ENCODE peak calls at places on chromosomes 7 and 10, in ten cellular contexts. R is HepG2, D is heart left ventricle, Y is OCI-LY7, T is PC-9, A is endothelial cell of umbilical vein, F is RWPE1, E is body of pancreas, H is IMR-90, X is testis. Q is an unnamed sample.

GRCh38 chr7:133436014-133436428 is 183.1 kb downstream of the EXOC4 start:
- DNase-seq in E (no peak), X (peak; percentile 46), R (no peak), T (no peak), F (peak; percentile 40), H (peak; percentile 79), A (peak; percentile 83), Y (no peak), D (peak; percentile 45), Q (no peak)

GRCh38 chr10:119652361-119652760 is 1.2 kb downstream of the BAG3 start:
- DNase-seq in R (peak; percentile 35), D (no peak), Y (peak; percentile 46), F (peak; percentile 65), A (peak; percentile 77), X (peak; percentile 54), H (peak; percentile 82), E (no peak), T (no peak), Q (no peak)

GRCh38 chr10:132360766-132361447 is 28.9 kb downstream of the LRRC27 start:
- DNase-seq in E (no peak), F (peak; percentile 26), A (no peak), T (no peak), D (no peak), H (no peak), Y (peak; percentile 15), R (no peak), X (peak; percentile 37), Q (no peak)

GRCh38 chr10:125734823-125735222 is 15.3 kb downstream of the EDRF1 start:
- DNase-seq in F (no peak), D (no peak), A (no peak), R (no peak), E (no peak), Y (no peak), H (no peak), X (no peak), T (no peak), Q (no peak)

GRCh38 chr10:110076559-110077318 is 69.0 kb downstream of the ADD3 start:
- DNase-seq in D (peak; percentile 44), A (peak; percentile 91), F (peak; percentile 57), X (peak; percentile 58), Y (peak; percentile 69), E (peak; percentile 15), H (peak; percentile 68), R (peak; percentile 93), T (peak; percentile 33), Q (no peak)

GRCh38 chr10:116403740-116404250 is 23.9 kb upstream of the PNLIPRP3 start:
- DNase-seq in X (no peak), H (no peak), T (no peak), D (no peak), Y (no peak), E (no peak), F (no peak), R (no peak), A (no peak), Q (no peak)

GRCh38 chr7:20408467-20408826 is 77.7 kb downstream of the ITGB8 start:
- DNase-seq in A (no peak), D (peak; percentile 59), T (peak; percentile 16), Y (no peak), E (peak; percentile 27), H (peak; percentile 19), F (peak; percentile 20), X (no peak), R (no peak), Q (no peak)

GRCh38 chr7:79968249-79968648 is 166.4 kb upstream of the GNAI1 start:
- DNase-seq in A (no peak), H (no peak), E (no peak), R (no peak), D (no peak), X (no peak), T (no peak), Y (no peak), F (no peak), Q (no peak)

GRCh38 chr10:88080213-88080612 is 216.8 kb downstream of the PTEN start:
- DNase-seq in A (peak; percentile 28), F (no peak), D (no peak), T (no peak), R (peak; percentile 69), E (peak; percentile 56), X (no peak), H (peak; percentile 78), Y (peak; percentile 44), Q (no peak)

GRCh38 chr7:93307131-93307660 is 75.0 kb downstream of the VPS50 start:
- DNase-seq in Y (no peak), A (no peak), R (peak; percentile 16), T (no peak), F (no peak), E (no peak), H (peak; percentile 86), D (no peak), X (no peak), Q (no peak)

GRCh38 chr10:49534670-49535381 is 4.1 kb downstream of the ERCC6 start:
- DNase-seq in H (peak; percentile 78), T (no peak), D (no peak), F (no peak), A (peak; percentile 80), E (no peak), X (no peak), Y (peak; percentile 19), R (no peak), Q (no peak)

GRCh38 chr7:83058667-83059066 is 104.0 kb downstream of the PCLO start:
- DNase-seq in H (no peak), E (no peak), A (no peak), Y (no peak), R (no peak), X (no peak), T (no peak), F (no peak), D (no peak), Q (no peak)

GRCh38 chr10:132384618-132385510 is 12.1 kb upstream of the PWWP2B start:
- DNase-seq in E (no peak), A (no peak), X (no peak), H (no peak), F (no peak), Y (no peak), D (peak; percentile 8), T (no peak), R (no peak), Q (no peak)

GRCh38 chr10:102917314-102917961 is 656 bp upstream of the CNNM2 start:
- DNase-seq in A (peak; percentile 63), E (peak; percentile 83), Y (peak; percentile 86), F (peak; percentile 70), R (peak; percentile 46), H (peak; percentile 61), X (peak; percentile 89), D (peak; percentile 81), T (peak; percentile 74), Q (no peak)

GRCh38 chr10:42549851-42550250 is 88.5 kb downstream of the ZNF33B start:
- DNase-seq in X (no peak), Y (no peak), D (no peak), F (no peak), E (no peak), T (no peak), R (no peak), A (no peak), H (no peak), Q (no peak)

GRCh38 chr10:42553064-42553407 is 85.3 kb downstream of the ZNF33B start:
- DNase-seq in D (no peak), R (no peak), F (no peak), X (no peak), A (no peak), Y (no peak), T (no peak), H (no peak), E (peak; percentile 17), Q (no peak)

GRCh38 chr10:42548254-42548653 is 90.1 kb downstream of the ZNF33B start:
- DNase-seq in F (no peak), Y (no peak), E (no peak), H (no peak), R (no peak), T (no peak), D (no peak), A (no peak), X (no peak), Q (no peak)

GRCh38 chr10:42551582-42552187 is 86.7 kb downstream of the ZNF33B start:
- DNase-seq in Y (no peak), H (no peak), D (no peak), T (no peak), A (no peak), F (no peak), X (no peak), R (peak; percentile 9), E (no peak), Q (no peak)

GRCh38 chr10:42552188-42553063 is 85.9 kb downstream of the ZNF33B start:
- DNase-seq in D (peak; percentile 97), X (peak; percentile 99), E (peak; percentile 97), A (peak; percentile 98), Y (peak; percentile 97), T (peak; percentile 96), H (peak; percentile 97), F (peak; percentile 96), R (peak; percentile 96), Q (peak; percentile 95)
- TF ChIP-seq CTCF in D (no peak), X (peak; percentile 2), E (no peak), A (no peak), Y (no peak), T (no peak), H (no peak), F (no peak), R (no peak), Q (no peak)

DNA sequence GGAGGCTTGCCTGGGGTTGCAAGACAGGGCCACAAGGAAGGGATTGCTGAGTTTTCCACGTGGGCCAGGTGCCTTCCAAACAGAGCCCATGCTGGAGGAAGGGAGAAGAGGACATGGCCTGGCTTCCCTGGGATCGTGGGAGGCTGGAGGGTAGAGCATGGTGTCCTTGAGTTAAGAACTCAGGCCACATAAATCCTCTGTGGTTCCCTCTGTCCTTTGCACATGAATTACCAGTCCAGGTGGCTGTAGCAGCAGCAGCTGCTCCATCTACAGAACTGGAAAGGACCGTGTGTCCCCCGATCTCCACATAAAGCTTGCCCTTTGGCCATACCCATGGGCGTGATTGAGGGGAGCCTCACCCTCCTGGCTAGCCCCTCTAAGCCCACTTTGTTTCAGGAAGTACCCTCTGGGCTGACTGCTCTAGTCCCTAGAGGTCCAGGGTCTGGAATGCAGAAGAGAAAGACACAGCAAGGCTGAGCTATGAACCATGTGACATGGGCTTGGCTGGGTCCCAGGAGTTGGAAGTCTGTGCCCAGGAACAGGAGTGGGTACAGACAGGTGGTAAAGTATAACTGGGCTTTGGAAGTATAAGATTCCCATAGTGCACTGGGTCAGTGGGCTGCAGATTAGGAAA is 84.9 kb downstream of the C10orf105 start:
- DNase-seq in T (no peak), D (peak; percentile 65), H (no peak), R (no peak), E (peak; percentile 70), A (no peak), Y (no peak), F (no peak), X (peak; percentile 56), Q (no peak)
- H3K27ac ChIP-seq in T (no peak overlapping the region), D (no peak overlapping the region), H (no peak overlapping the region), R (no peak overlapping the region), E (peak overlapping the region; percentile 53), A (no peak overlapping the region), Y (no peak overlapping the region), F (no peak overlapping the region), X (no peak overlapping the region), Q (no peak overlapping the region)

GRCh38 chr7:102412548-102412947 is 16.4 kb downstream of the PRKRIP1 start:
- DNase-seq in X (peak; percentile 35), T (no peak), Y (peak; percentile 63), H (peak; percentile 13), F (peak; percentile 52), A (peak; percentile 38), D (peak; percentile 55), E (no peak), R (no peak), Q (no peak)
- TF ChIP-seq CTCF in X (peak; percentile 13), T (peak; percentile 61), Y (peak; percentile 85), H (peak; percentile 19), F (peak; percentile 55), A (peak; percentile 44), D (peak; percentile 42), E (no peak), R (peak; percentile 28), Q (no peak)

GRCh38 chr10:122505011-122505410 is 43.7 kb downstream of the HTRA1 start:
- DNase-seq in D (no peak), F (no peak), R (no peak), Y (no peak), H (no peak), A (no peak), X (no peak), E (no peak), T (no peak), Q (no peak)
- H3K27ac ChIP-seq in D (no peak overlapping the region), F (peak overlapping the region; percentile 83), R (no peak overlapping the region), Y (no peak overlapping the region), H (no peak overlapping the region), A (no peak overlapping the region), X (no peak overlapping the region), E (no peak overlapping the region), T (no peak overlapping the region), Q (peak overlapping the region; percentile 75)